ENCODE peak calls at places on chromosomes 2 and 18, in six cellular contexts. One of them, this sample, is unnamed.

GRCh38 chr18:26536032-26536431 is 12.3 kb downstream of the KCTD1 start:
- DNase-seq in hepatocyte: no peak
- DNase-seq in Calu3: no peak
- DNase-seq in GM10248: no peak
- DNase-seq in fibroblast of pulmonary artery: peak
- DNase-seq in MCF 10A: peak
- DNase-seq in this sample: no peak

GRCh38 chr18:60684843-60685513 is 312.4 kb upstream of the MC4R start:
- DNase-seq in hepatocyte: no peak
- DNase-seq in Calu3: no peak
- DNase-seq in GM10248: peak
- DNase-seq in fibroblast of pulmonary artery: peak
- DNase-seq in MCF 10A: peak
- DNase-seq in this sample: no peak

GRCh38 chr2:15436195-15436594 is 124.9 kb downstream of the NBAS start:
- DNase-seq in hepatocyte: no peak
- DNase-seq in Calu3: no peak
- DNase-seq in GM10248: no peak
- DNase-seq in fibroblast of pulmonary artery: no peak
- DNase-seq in MCF 10A: no peak
- DNase-seq in this sample: no peak

GRCh38 chr2:50615296-50615695 is 416.6 kb downstream of the NRXN1 start:
- DNase-seq in hepatocyte: no peak
- DNase-seq in Calu3: no peak
- DNase-seq in GM10248: no peak
- DNase-seq in fibroblast of pulmonary artery: no peak
- DNase-seq in MCF 10A: no peak
- DNase-seq in this sample: no peak

GRCh38 chr18:23619388-23619873 is 33.1 kb upstream of the NPC1 start:
- DNase-seq in hepatocyte: peak
- DNase-seq in Calu3: no peak
- DNase-seq in GM10248: peak
- DNase-seq in fibroblast of pulmonary artery: no peak
- DNase-seq in MCF 10A: no peak
- DNase-seq in this sample: no peak

GRCh38 chr2:108124733-108125132 is 115.0 kb upstream of the SULT1C3 start:
- DNase-seq in hepatocyte: no peak
- DNase-seq in Calu3: no peak
- DNase-seq in GM10248: no peak
- DNase-seq in fibroblast of pulmonary artery: no peak
- DNase-seq in MCF 10A: no peak
- DNase-seq in this sample: no peak

GRCh38 chr2:148914463-148914862 is 39.4 kb downstream of the KIF5C start:
- DNase-seq in hepatocyte: no peak
- DNase-seq in Calu3: no peak
- DNase-seq in GM10248: no peak
- DNase-seq in fibroblast of pulmonary artery: no peak
- DNase-seq in MCF 10A: no peak
- DNase-seq in this sample: no peak

GRCh38 chr2:149049142-149049541 is 10.6 kb downstream of the LYPD6B start:
- DNase-seq in hepatocyte: no peak
- DNase-seq in Calu3: no peak
- DNase-seq in GM10248: no peak
- DNase-seq in fibroblast of pulmonary artery: no peak
- DNase-seq in MCF 10A: peak
- DNase-seq in this sample: no peak

DNA sequence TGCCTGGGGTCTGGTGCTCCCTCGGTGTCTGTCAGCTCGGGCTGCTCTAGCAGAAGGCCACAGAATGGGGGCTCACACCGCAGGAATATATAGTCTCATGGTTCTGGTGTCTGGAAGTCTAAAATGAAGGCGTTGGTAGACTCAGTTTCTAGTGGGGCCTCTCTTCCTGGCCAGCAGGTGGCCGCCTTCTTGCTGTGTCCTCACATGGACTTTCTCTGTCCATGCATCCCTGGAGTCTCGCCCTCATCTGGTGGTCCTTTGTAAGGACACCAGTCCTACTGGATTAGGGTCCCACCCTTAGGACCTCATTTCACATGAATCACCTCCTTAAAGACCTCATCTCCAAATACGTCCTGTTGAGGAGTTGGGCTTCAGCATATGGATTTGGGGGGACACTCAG is 65.7 kb downstream of the RRM2 start:
- DNase-seq in hepatocyte: peak
- DNase-seq in Calu3: no peak
- DNase-seq in GM10248: no peak
- DNase-seq in fibroblast of pulmonary artery: peak
- DNase-seq in MCF 10A: peak
- DNase-seq in this sample: no peak
- TF ChIP-seq CTCF in hepatocyte: peak
- TF ChIP-seq CTCF in Calu3: no peak
- TF ChIP-seq CTCF in GM10248: no peak
- TF ChIP-seq CTCF in fibroblast of pulmonary artery: peak
- TF ChIP-seq CTCF in MCF 10A: peak
- TF ChIP-seq CTCF in this sample: peak

GRCh38 chr2:34570266-34570872 is 971.3 kb upstream of the FAM98A start:
- DNase-seq in hepatocyte: peak
- DNase-seq in Calu3: no peak
- DNase-seq in GM10248: no peak
- DNase-seq in fibroblast of pulmonary artery: no peak
- DNase-seq in MCF 10A: peak
- DNase-seq in this sample: peak
- TF ChIP-seq CTCF in hepatocyte: peak
- TF ChIP-seq CTCF in Calu3: no peak
- TF ChIP-seq CTCF in GM10248: peak
- TF ChIP-seq CTCF in fibroblast of pulmonary artery: no peak
- TF ChIP-seq CTCF in MCF 10A: peak
- TF ChIP-seq CTCF in this sample: peak

GRCh38 chr18:12855886-12856285 is 28.2 kb downstream of the PTPN2 start:
- DNase-seq in hepatocyte: no peak
- DNase-seq in Calu3: no peak
- DNase-seq in GM10248: no peak
- DNase-seq in fibroblast of pulmonary artery: no peak
- DNase-seq in MCF 10A: peak
- DNase-seq in this sample: no peak
- TF ChIP-seq CTCF in hepatocyte: no peak
- TF ChIP-seq CTCF in Calu3: no peak
- TF ChIP-seq CTCF in GM10248: no peak
- TF ChIP-seq CTCF in fibroblast of pulmonary artery: no peak
- TF ChIP-seq CTCF in MCF 10A: no peak
- TF ChIP-seq CTCF in this sample: no peak

GRCh38 chr18:50573679-50574078 is 13.8 kb downstream of the MAPK4 start:
- DNase-seq in hepatocyte: no peak
- DNase-seq in Calu3: no peak
- DNase-seq in GM10248: no peak
- DNase-seq in fibroblast of pulmonary artery: no peak
- DNase-seq in MCF 10A: peak
- DNase-seq in this sample: no peak
- TF ChIP-seq CTCF in hepatocyte: no peak
- TF ChIP-seq CTCF in Calu3: no peak
- TF ChIP-seq CTCF in GM10248: no peak
- TF ChIP-seq CTCF in fibroblast of pulmonary artery: peak
- TF ChIP-seq CTCF in MCF 10A: peak
- TF ChIP-seq CTCF in this sample: peak

GRCh38 chr18:72634500-72634899 is 90.4 kb upstream of the CBLN2 start:
- DNase-seq in hepatocyte: no peak
- DNase-seq in Calu3: peak
- DNase-seq in GM10248: no peak
- DNase-seq in fibroblast of pulmonary artery: no peak
- DNase-seq in MCF 10A: no peak
- DNase-seq in this sample: no peak
- TF ChIP-seq CTCF in hepatocyte: no peak
- TF ChIP-seq CTCF in Calu3: no peak
- TF ChIP-seq CTCF in GM10248: no peak
- TF ChIP-seq CTCF in fibroblast of pulmonary artery: no peak
- TF ChIP-seq CTCF in MCF 10A: peak
- TF ChIP-seq CTCF in this sample: no peak

DNA sequence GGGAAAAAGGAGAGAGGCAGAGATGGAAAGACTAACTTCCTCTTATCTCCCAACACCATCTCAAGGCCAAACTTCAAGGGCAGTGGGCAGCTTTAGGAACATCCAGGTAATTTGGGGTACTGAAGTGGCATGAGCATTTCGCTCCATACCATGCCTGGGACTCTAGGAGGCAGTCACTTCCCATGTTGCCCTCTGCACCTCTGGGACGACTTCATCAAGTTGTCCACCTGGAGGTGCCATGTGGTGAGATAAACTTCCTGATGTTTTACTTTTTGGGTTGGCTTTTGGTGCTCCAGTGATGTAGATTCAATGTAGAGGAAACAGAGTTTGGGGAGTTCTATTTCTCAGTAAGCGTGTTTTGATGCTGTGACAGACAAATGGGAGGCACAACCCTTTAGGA is 56.3 kb upstream of the UPP2 start:
- DNase-seq in hepatocyte: peak
- DNase-seq in Calu3: peak
- DNase-seq in GM10248: no peak
- DNase-seq in fibroblast of pulmonary artery: no peak
- DNase-seq in MCF 10A: peak
- DNase-seq in this sample: no peak
- TF ChIP-seq CTCF in hepatocyte: peak
- TF ChIP-seq CTCF in Calu3: peak
- TF ChIP-seq CTCF in GM10248: peak
- TF ChIP-seq CTCF in fibroblast of pulmonary artery: no peak
- TF ChIP-seq CTCF in MCF 10A: no peak
- TF ChIP-seq CTCF in this sample: no peak

GRCh38 chr2:237092506-237092905 is 6.8 kb downstream of the COPS8 start:
- DNase-seq in hepatocyte: no peak
- DNase-seq in Calu3: no peak
- DNase-seq in GM10248: no peak
- DNase-seq in fibroblast of pulmonary artery: no peak
- DNase-seq in MCF 10A: no peak
- DNase-seq in this sample: no peak

GRCh38 chr2:237090906-237091305 is 5.2 kb downstream of the COPS8 start:
- DNase-seq in hepatocyte: no peak
- DNase-seq in Calu3: no peak
- DNase-seq in GM10248: no peak
- DNase-seq in fibroblast of pulmonary artery: peak
- DNase-seq in MCF 10A: peak
- DNase-seq in this sample: no peak

GRCh38 chr2:237091779-237092436 is 6.2 kb downstream of the COPS8 start:
- DNase-seq in hepatocyte: no peak
- DNase-seq in Calu3: no peak
- DNase-seq in GM10248: no peak
- DNase-seq in fibroblast of pulmonary artery: peak
- DNase-seq in MCF 10A: peak
- DNase-seq in this sample: no peak

GRCh38 chr2:237096201-237096600 is 10.5 kb downstream of the COPS8 start:
- DNase-seq in hepatocyte: no peak
- DNase-seq in Calu3: no peak
- DNase-seq in GM10248: no peak
- DNase-seq in fibroblast of pulmonary artery: peak
- DNase-seq in MCF 10A: peak
- DNase-seq in this sample: no peak

DNA sequence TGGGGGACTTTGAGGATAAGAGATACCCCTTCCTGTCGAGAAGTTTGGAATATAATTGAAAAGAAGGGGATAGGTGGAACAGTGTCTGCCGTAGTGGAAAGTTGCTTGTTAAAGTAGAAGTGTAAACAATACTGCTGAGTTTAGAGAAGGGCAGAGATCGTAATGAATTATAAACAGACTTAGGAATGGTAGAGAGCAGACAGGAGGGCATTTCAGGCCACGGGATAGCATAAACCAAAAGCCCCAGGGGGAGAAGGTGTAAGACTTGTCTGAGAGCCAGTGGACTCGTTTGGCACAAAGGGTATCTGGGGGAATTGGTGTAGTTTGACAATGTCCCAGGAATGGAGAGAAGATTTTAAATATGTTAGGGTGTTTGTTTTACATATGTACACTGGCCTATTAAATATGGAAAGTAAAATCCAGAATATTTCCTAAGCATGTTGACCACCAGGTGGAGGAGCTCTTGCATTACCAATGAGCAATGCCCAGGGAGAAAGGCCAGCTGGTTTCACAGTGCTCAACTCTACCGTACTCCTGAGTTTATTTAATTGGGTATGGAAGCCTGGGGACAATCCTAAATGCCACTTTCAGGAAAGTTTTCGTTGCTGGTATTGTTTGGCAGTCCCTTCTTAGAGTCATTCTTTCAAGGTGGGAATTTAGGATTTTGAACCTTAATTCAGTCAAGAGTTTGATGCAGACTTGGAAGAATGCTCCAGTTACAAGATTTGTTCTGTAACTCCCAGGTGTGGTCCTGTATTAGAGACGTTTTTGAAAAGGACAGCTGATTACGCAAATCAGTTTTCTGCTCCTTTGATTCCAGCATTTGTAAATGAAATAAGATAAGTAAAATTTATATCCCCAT is 7.5 kb downstream of the COPS8 start:
- DNase-seq in hepatocyte: peak
- DNase-seq in Calu3: no peak
- DNase-seq in GM10248: no peak
- DNase-seq in fibroblast of pulmonary artery: peak
- DNase-seq in MCF 10A: peak
- DNase-seq in this sample: no peak
- TF ChIP-seq CTCF in hepatocyte: peak
- TF ChIP-seq CTCF in Calu3: no peak
- TF ChIP-seq CTCF in GM10248: no peak
- TF ChIP-seq CTCF in fibroblast of pulmonary artery: peak
- TF ChIP-seq CTCF in MCF 10A: peak
- TF ChIP-seq CTCF in this sample: peak

This sample was measured in neural crest cell.